ENCODE peak calls at places on chromosome 7, in ten cellular contexts. One of them, this sample, is unnamed.

GRCh38 chr7:130529417-130529816 is 37.5 kb downstream of the MEST start:
- DNase-seq in left cardiac atrium: no peak
- DNase-seq in germinal center: no peak
- DNase-seq in activated naive CD4-positive, alpha-beta T cell: no peak
- DNase-seq in A673: no peak
- DNase-seq in cardiac fibroblast: no peak
- DNase-seq in skeletal muscle cell: no peak
- DNase-seq in HL-60: no peak
- DNase-seq in M059J: no peak
- DNase-seq in heart right ventricle: no peak
- DNase-seq in this sample: no peak

GRCh38 chr7:14024406-14024805 is 34.9 kb upstream of the ETV1 start:
- DNase-seq in left cardiac atrium: no peak
- DNase-seq in germinal center: no peak
- DNase-seq in activated naive CD4-positive, alpha-beta T cell: no peak
- DNase-seq in A673: no peak
- DNase-seq in cardiac fibroblast: no peak
- DNase-seq in skeletal muscle cell: no peak
- DNase-seq in HL-60: no peak
- DNase-seq in M059J: no peak
- DNase-seq in heart right ventricle: no peak
- DNase-seq in this sample: no peak

GRCh38 chr7:142384508-142384922 is 126.7 kb upstream of the PRSS58 start:
- DNase-seq in left cardiac atrium: no peak
- DNase-seq in germinal center: no peak
- DNase-seq in activated naive CD4-positive, alpha-beta T cell: no peak
- DNase-seq in A673: no peak
- DNase-seq in cardiac fibroblast: peak
- DNase-seq in skeletal muscle cell: peak
- DNase-seq in HL-60: peak
- DNase-seq in M059J: peak
- DNase-seq in heart right ventricle: no peak
- DNase-seq in this sample: no peak

GRCh38 chr7:44587843-44588711 is 6.0 kb upstream of the TMED4 start:
- DNase-seq in left cardiac atrium: peak
- DNase-seq in germinal center: no peak
- DNase-seq in activated naive CD4-positive, alpha-beta T cell: peak
- DNase-seq in A673: peak
- DNase-seq in cardiac fibroblast: peak
- DNase-seq in skeletal muscle cell: peak
- DNase-seq in HL-60: no peak
- DNase-seq in M059J: peak
- DNase-seq in heart right ventricle: no peak
- DNase-seq in this sample: peak

GRCh38 chr7:157817433-157817832 is 480.6 kb downstream of the DNAJB6 start:
- DNase-seq in left cardiac atrium: no peak
- DNase-seq in germinal center: no peak
- DNase-seq in activated naive CD4-positive, alpha-beta T cell: no peak
- DNase-seq in A673: no peak
- DNase-seq in cardiac fibroblast: no peak
- DNase-seq in skeletal muscle cell: no peak
- DNase-seq in HL-60: no peak
- DNase-seq in M059J: no peak
- DNase-seq in heart right ventricle: no peak
- DNase-seq in this sample: no peak

GRCh38 chr7:102236592-102237287 is 49.9 kb upstream of the SH2B2 start:
- DNase-seq in left cardiac atrium: peak
- DNase-seq in germinal center: peak
- DNase-seq in activated naive CD4-positive, alpha-beta T cell: peak
- DNase-seq in A673: peak
- DNase-seq in cardiac fibroblast: peak
- DNase-seq in skeletal muscle cell: no peak
- DNase-seq in HL-60: no peak
- DNase-seq in M059J: peak
- DNase-seq in heart right ventricle: peak
- DNase-seq in this sample: peak

GRCh38 chr7:123715198-123715597 is 33.6 kb downstream of the WASL start:
- DNase-seq in left cardiac atrium: no peak
- DNase-seq in germinal center: no peak
- DNase-seq in activated naive CD4-positive, alpha-beta T cell: no peak
- DNase-seq in A673: no peak
- DNase-seq in cardiac fibroblast: no peak
- DNase-seq in skeletal muscle cell: no peak
- DNase-seq in HL-60: no peak
- DNase-seq in M059J: peak
- DNase-seq in heart right ventricle: no peak
- DNase-seq in this sample: no peak

GRCh38 chr7:151166629-151167196 is 781 bp downstream of the GBX1 start:
- DNase-seq in left cardiac atrium: no peak
- DNase-seq in germinal center: no peak
- DNase-seq in activated naive CD4-positive, alpha-beta T cell: no peak
- DNase-seq in A673: no peak
- DNase-seq in cardiac fibroblast: no peak
- DNase-seq in skeletal muscle cell: no peak
- DNase-seq in HL-60: no peak
- DNase-seq in M059J: no peak
- DNase-seq in heart right ventricle: no peak
- DNase-seq in this sample: no peak

GRCh38 chr7:26200113-26200443 is 468 bp downstream of the HNRNPA2B1 start:
- DNase-seq in left cardiac atrium: peak
- DNase-seq in germinal center: peak
- DNase-seq in activated naive CD4-positive, alpha-beta T cell: peak
- DNase-seq in A673: peak
- DNase-seq in cardiac fibroblast: peak
- DNase-seq in skeletal muscle cell: no peak
- DNase-seq in HL-60: no peak
- DNase-seq in M059J: peak
- DNase-seq in heart right ventricle: peak
- DNase-seq in this sample: peak

GRCh38 chr7:1054438-1055083 is 10.2 kb downstream of the GPR146 start:
- DNase-seq in left cardiac atrium: peak
- DNase-seq in germinal center: no peak
- DNase-seq in activated naive CD4-positive, alpha-beta T cell: no peak
- DNase-seq in A673: no peak
- DNase-seq in cardiac fibroblast: no peak
- DNase-seq in skeletal muscle cell: no peak
- DNase-seq in HL-60: no peak
- DNase-seq in M059J: no peak
- DNase-seq in heart right ventricle: no peak
- DNase-seq in this sample: peak

GRCh38 chr7:45111298-45112223 is at the start of gene TBRG4:
- DNase-seq in left cardiac atrium: peak
- DNase-seq in germinal center: peak
- DNase-seq in activated naive CD4-positive, alpha-beta T cell: peak
- DNase-seq in A673: peak
- DNase-seq in cardiac fibroblast: peak
- DNase-seq in skeletal muscle cell: peak
- DNase-seq in HL-60: peak
- DNase-seq in M059J: peak
- DNase-seq in heart right ventricle: peak
- DNase-seq in this sample: peak

GRCh38 chr7:44713141-44713540 is 35.5 kb upstream of the ZMIZ2 start:
- DNase-seq in left cardiac atrium: no peak
- DNase-seq in germinal center: no peak
- DNase-seq in activated naive CD4-positive, alpha-beta T cell: no peak
- DNase-seq in A673: no peak
- DNase-seq in cardiac fibroblast: no peak
- DNase-seq in skeletal muscle cell: no peak
- DNase-seq in HL-60: no peak
- DNase-seq in M059J: no peak
- DNase-seq in heart right ventricle: no peak
- DNase-seq in this sample: no peak

GRCh38 chr7:45563401-45563800 is 10.8 kb upstream of the ADCY1 start:
- DNase-seq in left cardiac atrium: no peak
- DNase-seq in germinal center: no peak
- DNase-seq in activated naive CD4-positive, alpha-beta T cell: no peak
- DNase-seq in A673: no peak
- DNase-seq in cardiac fibroblast: no peak
- DNase-seq in skeletal muscle cell: no peak
- DNase-seq in HL-60: no peak
- DNase-seq in M059J: no peak
- DNase-seq in heart right ventricle: no peak
- DNase-seq in this sample: no peak

GRCh38 chr7:21675255-21675654 is 132.4 kb downstream of the DNAH11 start:
- DNase-seq in left cardiac atrium: no peak
- DNase-seq in germinal center: no peak
- DNase-seq in activated naive CD4-positive, alpha-beta T cell: no peak
- DNase-seq in A673: no peak
- DNase-seq in cardiac fibroblast: no peak
- DNase-seq in skeletal muscle cell: no peak
- DNase-seq in HL-60: no peak
- DNase-seq in M059J: no peak
- DNase-seq in heart right ventricle: no peak
- DNase-seq in this sample: no peak

GRCh38 chr7:104111294-104111693 is 96.5 kb downstream of the ORC5 start:
- DNase-seq in left cardiac atrium: no peak
- DNase-seq in germinal center: no peak
- DNase-seq in activated naive CD4-positive, alpha-beta T cell: no peak
- DNase-seq in A673: no peak
- DNase-seq in cardiac fibroblast: no peak
- DNase-seq in skeletal muscle cell: no peak
- DNase-seq in HL-60: no peak
- DNase-seq in M059J: no peak
- DNase-seq in heart right ventricle: no peak
- DNase-seq in this sample: no peak

GRCh38 chr7:54781356-54781912 is 22.4 kb upstream of the SEC61G start:
- DNase-seq in left cardiac atrium: no peak
- DNase-seq in germinal center: no peak
- DNase-seq in activated naive CD4-positive, alpha-beta T cell: no peak
- DNase-seq in A673: no peak
- DNase-seq in cardiac fibroblast: no peak
- DNase-seq in skeletal muscle cell: no peak
- DNase-seq in HL-60: no peak
- DNase-seq in M059J: no peak
- DNase-seq in heart right ventricle: no peak
- DNase-seq in this sample: no peak

GRCh38 chr7:112708236-112708635 is 82.0 kb downstream of the TMEM168 start:
- DNase-seq in left cardiac atrium: no peak
- DNase-seq in germinal center: no peak
- DNase-seq in activated naive CD4-positive, alpha-beta T cell: no peak
- DNase-seq in A673: no peak
- DNase-seq in cardiac fibroblast: no peak
- DNase-seq in skeletal muscle cell: no peak
- DNase-seq in HL-60: no peak
- DNase-seq in M059J: no peak
- DNase-seq in heart right ventricle: no peak
- DNase-seq in this sample: no peak

GRCh38 chr7:100190059-100190711 is 12.5 kb downstream of the STAG3 start:
- DNase-seq in left cardiac atrium: no peak
- DNase-seq in germinal center: no peak
- DNase-seq in activated naive CD4-positive, alpha-beta T cell: no peak
- DNase-seq in A673: peak
- DNase-seq in cardiac fibroblast: peak
- DNase-seq in skeletal muscle cell: no peak
- DNase-seq in HL-60: peak
- DNase-seq in M059J: no peak
- DNase-seq in heart right ventricle: no peak
- DNase-seq in this sample: no peak

GRCh38 chr7:65974191-65974801 is 7.7 kb downstream of the GUSB start:
- DNase-seq in left cardiac atrium: no peak
- DNase-seq in germinal center: no peak
- DNase-seq in activated naive CD4-positive, alpha-beta T cell: no peak
- DNase-seq in A673: no peak
- DNase-seq in cardiac fibroblast: no peak
- DNase-seq in skeletal muscle cell: no peak
- DNase-seq in HL-60: no peak
- DNase-seq in M059J: no peak
- DNase-seq in heart right ventricle: no peak
- DNase-seq in this sample: no peak

GRCh38 chr7:48180981-48181380 is 9.7 kb downstream of the ABCA13 start:
- DNase-seq in left cardiac atrium: no peak
- DNase-seq in germinal center: no peak
- DNase-seq in activated naive CD4-positive, alpha-beta T cell: no peak
- DNase-seq in A673: no peak
- DNase-seq in cardiac fibroblast: no peak
- DNase-seq in skeletal muscle cell: no peak
- DNase-seq in HL-60: no peak
- DNase-seq in M059J: peak
- DNase-seq in heart right ventricle: no peak
- DNase-seq in this sample: no peak

GRCh38 chr7:74306737-74307469 is 17.7 kb downstream of the CLIP2 start:
- DNase-seq in left cardiac atrium: peak
- DNase-seq in germinal center: no peak
- DNase-seq in activated naive CD4-positive, alpha-beta T cell: no peak
- DNase-seq in A673: no peak
- DNase-seq in cardiac fibroblast: peak
- DNase-seq in skeletal muscle cell: no peak
- DNase-seq in HL-60: no peak
- DNase-seq in M059J: peak
- DNase-seq in heart right ventricle: peak
- DNase-seq in this sample: peak

GRCh38 chr7:121484089-121484763 is 88.1 kb upstream of the FAM3C start:
- DNase-seq in left cardiac atrium: no peak
- DNase-seq in germinal center: no peak
- DNase-seq in activated naive CD4-positive, alpha-beta T cell: no peak
- DNase-seq in A673: no peak
- DNase-seq in cardiac fibroblast: no peak
- DNase-seq in skeletal muscle cell: no peak
- DNase-seq in HL-60: no peak
- DNase-seq in M059J: no peak
- DNase-seq in heart right ventricle: no peak
- DNase-seq in this sample: no peak

GRCh38 chr7:1993031-1993685 is 239.6 kb downstream of the MAD1L1 start:
- DNase-seq in left cardiac atrium: no peak
- DNase-seq in germinal center: no peak
- DNase-seq in activated naive CD4-positive, alpha-beta T cell: no peak
- DNase-seq in A673: no peak
- DNase-seq in cardiac fibroblast: peak
- DNase-seq in skeletal muscle cell: no peak
- DNase-seq in HL-60: no peak
- DNase-seq in M059J: no peak
- DNase-seq in heart right ventricle: no peak
- DNase-seq in this sample: no peak

GRCh38 chr7:51019231-51019844 is 236.6 kb upstream of the GRB10 start:
- DNase-seq in left cardiac atrium: no peak
- DNase-seq in germinal center: no peak
- DNase-seq in activated naive CD4-positive, alpha-beta T cell: no peak
- DNase-seq in A673: no peak
- DNase-seq in cardiac fibroblast: peak
- DNase-seq in skeletal muscle cell: no peak
- DNase-seq in HL-60: no peak
- DNase-seq in M059J: peak
- DNase-seq in heart right ventricle: no peak
- DNase-seq in this sample: no peak

GRCh38 chr7:123024989-123025758 is 29.7 kb upstream of the TAS2R16 start:
- DNase-seq in left cardiac atrium: no peak
- DNase-seq in germinal center: no peak
- DNase-seq in activated naive CD4-positive, alpha-beta T cell: no peak
- DNase-seq in A673: peak
- DNase-seq in cardiac fibroblast: peak
- DNase-seq in skeletal muscle cell: no peak
- DNase-seq in HL-60: no peak
- DNase-seq in M059J: peak
- DNase-seq in heart right ventricle: no peak
- DNase-seq in this sample: no peak

GRCh38 chr7:113824117-113824823 is 94.5 kb downstream of the PPP1R3A start:
- DNase-seq in left cardiac atrium: no peak
- DNase-seq in germinal center: no peak
- DNase-seq in activated naive CD4-positive, alpha-beta T cell: no peak
- DNase-seq in A673: no peak
- DNase-seq in cardiac fibroblast: no peak
- DNase-seq in skeletal muscle cell: no peak
- DNase-seq in HL-60: no peak
- DNase-seq in M059J: peak
- DNase-seq in heart right ventricle: no peak
- DNase-seq in this sample: no peak

GRCh38 chr7:134254311-134254710 is 62.4 kb downstream of the SLC35B4 start:
- DNase-seq in left cardiac atrium: no peak
- DNase-seq in germinal center: no peak
- DNase-seq in activated naive CD4-positive, alpha-beta T cell: no peak
- DNase-seq in A673: peak
- DNase-seq in cardiac fibroblast: peak
- DNase-seq in skeletal muscle cell: no peak
- DNase-seq in HL-60: no peak
- DNase-seq in M059J: peak
- DNase-seq in heart right ventricle: no peak
- DNase-seq in this sample: no peak

GRCh38 chr7:69803699-69804516 is 205.6 kb downstream of the AUTS2 start:
- DNase-seq in left cardiac atrium: no peak
- DNase-seq in germinal center: no peak
- DNase-seq in activated naive CD4-positive, alpha-beta T cell: no peak
- DNase-seq in A673: no peak
- DNase-seq in cardiac fibroblast: no peak
- DNase-seq in skeletal muscle cell: no peak
- DNase-seq in HL-60: no peak
- DNase-seq in M059J: no peak
- DNase-seq in heart right ventricle: no peak
- DNase-seq in this sample: no peak

This sample was measured in thyroid gland.